ENCODE peak calls at places on chromosomes 12 and 14, in ten cellular contexts. W, L, V, P, G, S, X, N, U and T are unnamed samples.

GRCh38 chr12:72057330-72057911 is 118.8 kb downstream of the TPH2 start:
- DNase-seq in W (no peak), L (no peak), V (no peak), P (no peak), G (no peak), S (no peak), X (no peak), N (peak; percentile 78), U (peak; percentile 50), T (no peak)

GRCh38 chr12:51428256-51428655 is 3.6 kb downstream of the SLC4A8 start:
- DNase-seq in W (no peak), L (no peak), V (no peak), P (no peak), G (no peak), S (no peak), X (no peak), N (no peak), U (no peak), T (no peak)

GRCh38 chr14:51209457-51209856 is 30.6 kb upstream of the TMX1 start:
- DNase-seq in W (no peak), L (no peak), V (no peak), P (no peak), G (no peak), S (no peak), X (no peak), N (no peak), U (no peak), T (no peak)

GRCh38 chr14:87840906-87841305 is 152.1 kb downstream of the GALC start:
- DNase-seq in W (no peak), L (no peak), V (peak; percentile 20), P (no peak), G (no peak), S (no peak), X (no peak), N (no peak), U (peak; percentile 40), T (no peak)

GRCh38 chr12:105820407-105821140 is 318.2 kb downstream of the NUAK1 start:
- DNase-seq in W (peak; percentile 52), L (no peak), V (peak; percentile 13), P (peak; percentile 40), G (peak; percentile 22), S (no peak), X (peak; percentile 77), N (peak; percentile 48), U (peak; percentile 86), T (peak; percentile 39)

GRCh38 chr14:33568935-33569579 is 381.8 kb downstream of the EGLN3 start:
- DNase-seq in W (peak; percentile 20), L (no peak), V (no peak), P (no peak), G (no peak), S (no peak), X (peak; percentile 18), N (peak; percentile 56), U (peak; percentile 56), T (no peak)

GRCh38 chr12:117060236-117060926 is 38.8 kb downstream of the TESC start:
- DNase-seq in W (no peak), L (peak; percentile 78), V (peak; percentile 47), P (no peak), G (no peak), S (peak; percentile 44), X (no peak), N (no peak), U (no peak), T (no peak)

GRCh38 chr12:125983784-125984510 is 918.7 kb downstream of the AACS start:
- DNase-seq in W (no peak), L (peak; percentile 95), V (peak; percentile 94), P (no peak), G (no peak), S (peak; percentile 78), X (no peak), N (no peak), U (peak; percentile 29), T (peak; percentile 23)

GRCh38 chr12:93136243-93137015 is 207.3 kb upstream of the EEA1 start:
- DNase-seq in W (no peak), L (no peak), V (no peak), P (peak; percentile 35), G (no peak), S (no peak), X (no peak), N (no peak), U (no peak), T (no peak)

GRCh38 chr12:27460471-27460978 is 14.0 kb downstream of the SMCO2 start:
- DNase-seq in W (no peak), L (no peak), V (no peak), P (no peak), G (peak; percentile 38), S (no peak), X (peak; percentile 9), N (peak; percentile 67), U (peak; percentile 49), T (no peak)

GRCh38 chr12:42763682-42764081 is 174.1 kb upstream of the PRICKLE1 start:
- DNase-seq in W (no peak), L (no peak), V (no peak), P (no peak), G (no peak), S (no peak), X (no peak), N (no peak), U (no peak), T (no peak)

GRCh38 chr12:96140110-96140509 is 54.1 kb upstream of the ELK3 start:
- DNase-seq in W (no peak), L (no peak), V (no peak), P (no peak), G (peak; percentile 59), S (no peak), X (peak; percentile 92), N (peak; percentile 44), U (peak; percentile 84), T (no peak)

GRCh38 chr12:52920937-52921336 is 16.1 kb upstream of the KRT8 start:
- DNase-seq in W (no peak), L (peak; percentile 73), V (peak; percentile 48), P (peak; percentile 84), G (peak; percentile 26), S (peak; percentile 96), X (peak; percentile 33), N (peak; percentile 35), U (no peak), T (no peak)

GRCh38 chr12:51980809-51981127 is 26.0 kb upstream of the TAMALIN start:
- DNase-seq in W (no peak), L (no peak), V (no peak), P (no peak), G (no peak), S (no peak), X (no peak), N (no peak), U (no peak), T (no peak)

GRCh38 chr14:62956413-62956812 is 88.8 kb downstream of the KCNH5 start:
- DNase-seq in W (no peak), L (no peak), V (no peak), P (no peak), G (peak; percentile 16), S (no peak), X (no peak), N (no peak), U (peak; percentile 9), T (no peak)

GRCh38 chr14:31936100-31936499 is 141.0 kb upstream of the ARHGAP5 start:
- DNase-seq in W (no peak), L (no peak), V (no peak), P (peak; percentile 52), G (peak; percentile 15), S (no peak), X (peak; percentile 33), N (no peak), U (no peak), T (no peak)
- H3K4me1 ChIP-seq in W (no peaks in the 10 kb centered on the region), L (no peaks in the 10 kb centered on the region), V (peaks cover 26% of the 10 kb centered on the region), P (peaks cover 42% of the 10 kb centered on the region), G (no peaks in the 10 kb centered on the region), S (peaks cover 3% of the 10 kb centered on the region), X (peaks cover 25% of the 10 kb centered on the region), N (peaks cover 21% of the 10 kb centered on the region), U (no peaks in the 10 kb centered on the region), T (no peaks in the 10 kb centered on the region)

GRCh38 chr12:19850341-19851065 is 411.2 kb downstream of the AEBP2 start:
- DNase-seq in W (peak; percentile 18), L (no peak), V (no peak), P (no peak), G (peak; percentile 53), S (peak; percentile 15), X (peak; percentile 44), N (peak; percentile 37), U (peak; percentile 76), T (peak; percentile 23)
- H3K9ac ChIP-seq in W (peak overlapping the region; percentile 4), L (no peak overlapping the region), V (no peak overlapping the region), P (no peak overlapping the region), G (no peak overlapping the region), S (no peak overlapping the region), X (no peak overlapping the region), N (no peak overlapping the region), U (no peak overlapping the region), T (no peak overlapping the region)

DNA sequence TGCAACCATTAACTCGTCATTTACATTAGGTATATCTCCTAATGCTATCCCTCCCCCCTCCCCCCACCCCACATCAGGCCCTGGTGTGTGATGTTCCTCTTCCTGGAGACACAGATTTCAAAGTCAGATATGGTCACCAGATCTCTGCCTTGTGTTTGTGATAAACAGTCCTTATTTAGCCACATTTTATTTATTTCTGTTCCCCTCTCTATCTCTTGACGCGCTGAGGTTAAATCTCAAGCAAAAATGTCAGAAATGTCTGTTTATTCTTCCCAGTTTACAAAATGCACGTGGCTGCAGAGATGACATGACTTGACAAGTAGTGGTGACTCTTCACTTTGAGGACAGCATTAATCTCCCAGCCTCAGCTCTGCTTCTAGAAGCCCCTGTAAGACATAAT is 11.5 kb upstream of the RASSF3 start:
- DNase-seq in W (no peak), L (peak; percentile 34), V (no peak), P (no peak), G (no peak), S (peak; percentile 37), X (no peak), N (no peak), U (no peak), T (no peak)
- H3K4me1 ChIP-seq in W (no peaks in the 10 kb centered on the region), L (no peaks in the 10 kb centered on the region), V (no peaks in the 10 kb centered on the region), P (peaks cover 30% of the 10 kb centered on the region), G (no peaks in the 10 kb centered on the region), S (peaks cover 4% of the 10 kb centered on the region), X (no peaks in the 10 kb centered on the region), N (no peaks in the 10 kb centered on the region), U (no peaks in the 10 kb centered on the region), T (peaks cover 2% of the 10 kb centered on the region)

GRCh38 chr12:91574391-91574790 is 391.8 kb upstream of the DCN start:
- DNase-seq in W (no peak), L (no peak), V (peak; percentile 16), P (no peak), G (no peak), S (no peak), X (peak; percentile 40), N (no peak), U (peak; percentile 27), T (no peak)

GRCh38 chr12:91575631-91576030 is 393.0 kb upstream of the DCN start:
- DNase-seq in W (no peak), L (no peak), V (no peak), P (no peak), G (no peak), S (no peak), X (no peak), N (no peak), U (no peak), T (no peak)

GRCh38 chr12:91577586-91578539 is 395.2 kb upstream of the DCN start:
- DNase-seq in W (peak; percentile 65), L (no peak), V (no peak), P (no peak), G (peak; percentile 35), S (peak; percentile 23), X (peak; percentile 61), N (peak; percentile 37), U (peak; percentile 15), T (no peak)

GRCh38 chr12:91576432-91576831 is 393.8 kb upstream of the DCN start:
- DNase-seq in W (no peak), L (no peak), V (no peak), P (no peak), G (no peak), S (no peak), X (no peak), N (no peak), U (no peak), T (no peak)

GRCh38 chr12:91574975-91575374 is 392.4 kb upstream of the DCN start:
- DNase-seq in W (no peak), L (no peak), V (no peak), P (no peak), G (no peak), S (no peak), X (no peak), N (no peak), U (no peak), T (no peak)
- H3K9ac ChIP-seq in W (no peak overlapping the region), L (no peak overlapping the region), V (no peak overlapping the region), P (no peak overlapping the region), G (no peak overlapping the region), S (no peak overlapping the region), X (no peak overlapping the region), N (no peak overlapping the region), U (no peak overlapping the region), T (no peak overlapping the region)